ENCODE peak calls at places on chromosomes 13 and 19, in six cellular contexts. L is GM23248, T is OCI-LY7, A is hepatocyte, V is HCT116, C is GM23338. G is an unnamed sample.

GRCh38 chr13:76965759-76966421 is 17.6 kb downstream of the ACOD1 start:
- DNase-seq in L (peak; percentile 78), T (no peak), A (peak; percentile 71), V (no peak), C (no peak), G (peak; percentile 67)

GRCh38 chr19:10368101-10368803 is 12.1 kb downstream of the TYK2 start:
- DNase-seq in L (peak; percentile 26), T (no peak), A (no peak), V (no peak), C (peak; percentile 36), G (no peak)

GRCh38 chr19:7799640-7800355 is 30.2 kb upstream of the EVI5L start:
- DNase-seq in L (peak; percentile 87), T (peak; percentile 76), A (peak; percentile 85), V (peak; percentile 76), C (peak; percentile 94), G (peak; percentile 65)

GRCh38 chr19:7887408-7888144 is 734 bp upstream of the LRRC8E start:
- DNase-seq in L (no peak), T (no peak), A (no peak), V (no peak), C (peak; percentile 48), G (no peak)

GRCh38 chr13:30978981-30979956 is 46.8 kb downstream of the TEX26 start:
- DNase-seq in L (peak; percentile 26), T (peak; percentile 60), A (peak; percentile 30), V (peak; percentile 38), C (peak; percentile 95), G (no peak)

GRCh38 chr19:47363758-47364529 is 14.8 kb downstream of the DHX34 start:
- DNase-seq in L (peak; percentile 30), T (no peak), A (no peak), V (no peak), C (peak; percentile 58), G (peak; percentile 73)

GRCh38 chr13:33310245-33311038 is 24.9 kb upstream of the STARD13 start:
- DNase-seq in L (no peak), T (no peak), A (no peak), V (no peak), C (no peak), G (no peak)

GRCh38 chr19:5352229-5352763 is 11.7 kb upstream of the PTPRS start:
- DNase-seq in L (peak; percentile 20), T (no peak), A (no peak), V (peak; percentile 84), C (peak; percentile 68), G (peak; percentile 67)

GRCh38 chr19:45428385-45429231 is 4.9 kb upstream of the ERCC1 start:
- DNase-seq in L (peak; percentile 85), T (peak; percentile 29), A (peak; percentile 81), V (no peak), C (peak; percentile 84), G (no peak)

GRCh38 chr13:54890976-54891375 is 1862.4 kb downstream of the OLFM4 start:
- DNase-seq in L (no peak), T (no peak), A (no peak), V (no peak), C (no peak), G (no peak)

DNA sequence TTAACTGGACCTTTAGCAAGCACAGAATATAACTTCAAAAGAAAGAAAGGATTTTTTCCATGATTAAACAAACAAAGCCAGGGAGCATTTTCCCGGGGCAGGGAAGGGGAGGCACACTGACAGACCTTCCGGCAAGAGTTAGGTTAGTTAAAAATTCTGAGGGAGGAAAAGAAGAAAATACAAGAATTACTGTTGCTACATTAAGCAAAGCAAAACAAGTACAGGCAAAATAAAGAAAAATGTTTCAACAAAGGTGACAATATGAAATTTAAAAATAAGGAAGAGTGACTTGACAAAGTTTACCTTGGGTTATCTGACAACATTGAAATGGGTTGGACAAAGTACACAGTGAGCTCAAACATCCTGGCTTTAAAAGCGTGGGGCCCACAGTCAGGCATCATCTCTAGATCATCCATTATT is 51.5 kb downstream of the KLF12 start:
- DNase-seq in L (no peak), T (no peak), A (peak; percentile 11), V (no peak), C (no peak), G (no peak)
- H3K9me2 ChIP-seq in L (no peaks in the 10 kb centered on the region), T (no peaks in the 10 kb centered on the region), A (no peaks in the 10 kb centered on the region), V (no peaks in the 10 kb centered on the region), C (no peaks in the 10 kb centered on the region), G (no peaks in the 10 kb centered on the region)

GRCh38 chr13:51955281-51955771 is 55.9 kb downstream of the ATP7B start:
- DNase-seq in L (no peak), T (no peak), A (no peak), V (no peak), C (no peak), G (no peak)

GRCh38 chr13:51955841-51956603 is 55.2 kb downstream of the ATP7B start:
- DNase-seq in L (no peak), T (no peak), A (no peak), V (no peak), C (no peak), G (no peak)

GRCh38 chr13:51957377-51958216 is 53.7 kb downstream of the ATP7B start:
- DNase-seq in L (no peak), T (no peak), A (no peak), V (no peak), C (no peak), G (no peak)

GRCh38 chr13:51958217-51958547 is 53.1 kb downstream of the ATP7B start:
- DNase-seq in L (no peak), T (no peak), A (peak; percentile 60), V (no peak), C (peak; percentile 14), G (no peak)

GRCh38 chr13:51956717-51957116 is 54.5 kb downstream of the ATP7B start:
- DNase-seq in L (no peak), T (no peak), A (no peak), V (no peak), C (no peak), G (no peak)
- H3K4me1 ChIP-seq in L (no peaks in the 10 kb centered on the region), T (peaks cover 14% of the 10 kb centered on the region), A (peaks cover 10% of the 10 kb centered on the region), V (no peaks in the 10 kb centered on the region), C (no peaks in the 10 kb centered on the region), G (peaks cover 10% of the 10 kb centered on the region)

DNA sequence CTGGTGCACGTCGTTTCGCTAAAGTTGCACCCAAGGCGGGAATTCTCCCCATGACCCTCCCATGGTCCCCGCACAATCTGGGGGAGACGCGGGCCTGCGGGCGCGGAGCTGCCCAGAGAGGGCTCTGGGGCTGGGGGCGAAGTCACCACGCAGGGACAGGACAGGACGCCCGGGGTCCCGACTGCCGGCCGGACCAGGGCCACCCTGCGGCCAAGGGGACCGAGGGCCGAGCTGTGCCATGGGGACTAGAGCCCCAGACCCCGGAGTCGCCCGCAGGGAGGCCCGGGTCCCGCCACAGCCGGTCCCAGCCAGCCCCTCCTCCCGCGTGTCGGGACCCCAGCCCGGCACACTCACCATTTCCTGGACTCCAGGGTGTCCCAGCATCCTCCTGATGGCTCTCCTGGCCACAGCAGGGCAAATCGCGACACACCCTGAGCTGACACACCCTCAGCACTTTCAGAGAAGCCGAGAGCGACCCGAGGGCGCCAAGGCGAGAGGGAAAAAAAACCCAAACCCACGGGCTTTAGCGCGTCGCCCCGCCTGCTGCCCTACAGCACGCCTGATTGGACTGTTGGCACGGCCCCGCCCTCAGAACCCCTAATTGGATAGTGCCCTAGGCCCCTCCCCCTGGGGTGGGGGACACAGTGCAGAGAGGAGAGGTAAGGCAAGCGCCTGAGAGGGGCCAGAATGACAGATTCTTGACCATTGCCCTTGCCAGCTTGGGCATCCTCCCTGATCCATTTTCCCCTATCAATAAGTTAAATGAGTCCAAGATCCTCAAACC is 28.6 kb downstream of the ZNF44 start:
- DNase-seq in L (no peak), T (no peak), A (no peak), V (no peak), C (peak; percentile 27), G (no peak)
- H3K9me2 ChIP-seq in L (no peaks in the 10 kb centered on the region), T (no peaks in the 10 kb centered on the region), A (no peaks in the 10 kb centered on the region), V (no peaks in the 10 kb centered on the region), C (no peaks in the 10 kb centered on the region), G (no peaks in the 10 kb centered on the region)

GRCh38 chr13:71886880-71887279 is 19.9 kb upstream of the DACH1 start:
- DNase-seq in L (no peak), T (no peak), A (no peak), V (no peak), C (no peak), G (no peak)
- H3K4me1 ChIP-seq in L (no peaks in the 10 kb centered on the region), T (no peaks in the 10 kb centered on the region), A (no peaks in the 10 kb centered on the region), V (no peaks in the 10 kb centered on the region), C (no peaks in the 10 kb centered on the region), G (no peaks in the 10 kb centered on the region)

DNA sequence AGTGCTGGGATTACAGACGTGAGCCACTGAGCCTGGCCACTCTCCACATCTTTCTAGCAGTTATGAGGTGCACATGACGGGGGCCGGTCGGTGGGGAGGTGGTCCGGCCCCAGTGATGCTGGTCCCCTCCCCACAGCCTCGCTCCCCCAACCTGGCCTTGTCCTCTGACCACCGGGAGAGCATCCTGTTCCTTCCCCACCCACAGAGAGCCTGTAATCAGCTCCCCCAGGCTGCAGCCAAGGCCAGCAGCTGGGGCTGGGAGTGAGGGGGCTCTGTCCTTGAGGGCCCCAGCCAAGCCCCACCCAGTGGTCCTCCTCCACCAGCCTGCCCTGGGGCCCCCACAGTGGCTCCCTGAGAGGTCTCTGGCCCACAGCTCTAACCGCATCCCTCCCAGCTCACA is 3.0 kb upstream of the INSL3 start:
- DNase-seq in L (no peak), T (no peak), A (no peak), V (no peak), C (no peak), G (no peak)
- H3K9me2 ChIP-seq in L (no peaks in the 10 kb centered on the region), T (no peaks in the 10 kb centered on the region), A (no peaks in the 10 kb centered on the region), V (no peaks in the 10 kb centered on the region), C (no peaks in the 10 kb centered on the region), G (no peaks in the 10 kb centered on the region)

DNA sequence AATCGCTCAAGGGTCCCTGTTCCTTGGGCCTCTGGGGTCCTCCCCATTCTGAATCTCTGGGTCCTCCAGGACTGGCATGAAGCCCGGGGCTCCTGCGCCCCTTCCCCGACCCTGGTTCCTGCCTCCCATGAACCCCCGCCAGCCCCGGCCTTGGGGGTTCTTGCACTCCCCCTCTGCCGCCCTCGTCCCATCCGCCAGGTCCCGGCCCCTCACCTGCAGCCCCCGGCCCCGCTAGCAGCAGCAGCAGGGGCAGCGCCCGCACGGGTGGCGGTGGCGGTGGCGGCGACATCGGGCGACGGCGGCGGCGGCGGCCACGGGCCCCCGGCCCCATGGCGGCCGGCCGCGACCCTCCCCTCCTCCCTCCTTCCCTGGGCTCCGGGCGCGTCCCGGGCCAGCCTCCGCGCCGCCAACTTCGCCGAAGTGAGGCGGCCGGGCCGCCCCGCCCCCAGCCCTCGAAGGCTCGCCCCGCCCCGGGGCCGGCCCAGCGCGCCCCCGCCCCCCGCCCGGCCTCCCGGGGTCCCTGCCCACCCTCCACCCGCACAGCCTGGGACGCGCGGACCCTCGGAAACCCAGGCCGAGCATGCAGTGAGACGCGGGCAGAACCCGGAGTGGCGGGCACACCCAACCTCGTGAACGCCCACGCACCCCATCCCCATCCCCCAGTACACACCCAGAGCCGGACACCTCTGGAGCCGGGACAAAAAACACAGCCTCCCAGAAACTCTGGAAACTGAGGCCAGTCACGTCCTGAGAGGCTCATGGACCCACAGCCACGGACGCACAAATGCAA is at the start of gene NOTCH3:
- DNase-seq in L (peak; percentile 70), T (no peak), A (peak; percentile 74), V (no peak), C (peak; percentile 79), G (peak; percentile 33)
- H3K4me1 ChIP-seq in L (no peaks in the 10 kb centered on the region), T (peaks cover 21% of the 10 kb centered on the region), A (peaks cover 6% of the 10 kb centered on the region), V (peaks cover 37% of the 10 kb centered on the region), C (peaks cover 13% of the 10 kb centered on the region), G (peaks cover 39% of the 10 kb centered on the region)

DNA sequence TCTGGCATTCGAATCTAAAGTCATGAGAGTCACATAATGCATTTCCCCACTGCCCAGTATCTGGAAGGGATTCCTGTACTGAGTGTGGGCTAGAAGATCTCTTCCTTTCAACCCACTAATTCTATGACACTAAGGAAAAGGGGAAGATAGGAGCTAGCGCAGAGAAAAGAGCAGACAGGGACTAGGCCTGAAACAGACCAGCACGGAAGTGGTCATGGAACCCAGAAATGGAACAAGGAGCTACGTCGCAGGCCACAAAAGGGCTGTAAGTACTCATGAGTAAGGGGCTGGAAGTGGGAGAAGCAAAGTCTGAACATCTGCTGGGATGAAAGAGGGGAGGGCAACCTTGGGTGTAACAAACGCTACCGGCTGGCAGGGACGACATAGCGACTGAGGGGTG is 8.6 kb downstream of the ABCC4 start:
- DNase-seq in L (no peak), T (no peak), A (no peak), V (no peak), C (no peak), G (no peak)
- H3K9me2 ChIP-seq in L (no peaks in the 10 kb centered on the region), T (no peaks in the 10 kb centered on the region), A (no peaks in the 10 kb centered on the region), V (no peaks in the 10 kb centered on the region), C (no peaks in the 10 kb centered on the region), G (no peaks in the 10 kb centered on the region)

G was measured in PC-9.